ENCODE peak calls at places on chromosomes 16 and 17, in seven cellular contexts. A is ascending aorta; W is HuH-7; I is NCI-H1417; C is H54; Z is GM12891; R is activated naive CD8-positive, alpha-beta T cell treated with anti-CD3 and anti-CD28 coated beads, Interleukin-2, amount 50 U/mL, for 24 hours. F is an unnamed sample.

GRCh38 chr16:29738514-29738913 is 7.3 kb downstream of the C16orf54 start:
- DNase-seq in Z (peak), C (no peak), A (no peak), I (no peak), W (no peak), R (peak), F (peak)

GRCh38 chr17:15291674-15292361 is 26.7 kb upstream of the PMP22 start:
- DNase-seq in W (no peak), R (no peak), A (no peak), C (no peak), I (no peak), Z (no peak), F (no peak)

GRCh38 chr17:72404872-72405271 is 284.1 kb downstream of the SOX9 start:
- DNase-seq in R (no peak), C (no peak), I (no peak), A (no peak), Z (no peak), W (no peak), F (no peak)

GRCh38 chr17:32928527-32929287 is 754 bp downstream of the TMEM98 start:
- DNase-seq in Z (no peak), I (peak), R (no peak), A (no peak), W (no peak), C (no peak), F (no peak)

GRCh38 chr17:40803617-40804082 is 3.9 kb upstream of the KRT28 start:
- DNase-seq in A (peak), C (peak), I (peak), R (peak), Z (peak), W (peak), F (peak)

GRCh38 chr17:18064053-18064452 is 23.7 kb upstream of the DRG2 start:
- DNase-seq in C (no peak), W (no peak), I (no peak), R (no peak), Z (no peak), A (no peak), F (no peak)

GRCh38 chr17:51224615-51225262 is 35.1 kb downstream of the MBTD1 start:
- DNase-seq in C (no peak), R (no peak), Z (no peak), A (no peak), I (no peak), W (no peak), F (no peak)

GRCh38 chr16:84054271-84054670 is 11.7 kb upstream of the SLC38A8 start:
- DNase-seq in A (peak), W (no peak), Z (no peak), R (no peak), C (no peak), I (no peak), F (no peak)

GRCh38 chr17:27455914-27456680 is at the start of gene KSR1:
- DNase-seq in R (peak), W (peak), A (peak), C (peak), I (peak), Z (peak), F (peak)

GRCh38 chr17:933168-934083 is 46.1 kb downstream of the NXN start:
- DNase-seq in R (no peak), C (peak), W (no peak), Z (no peak), A (no peak), I (no peak), F (no peak)

GRCh38 chr17:82202981-82203380 is 9.7 kb downstream of the CCDC57 start:
- DNase-seq in R (peak), I (no peak), C (no peak), A (no peak), Z (no peak), W (no peak), F (no peak)

GRCh38 chr17:51258756-51259573 is 884 bp downstream of the MBTD1 start:
- DNase-seq in I (peak), Z (no peak), C (peak), A (no peak), W (peak), R (peak), F (no peak)

GRCh38 chr17:50904522-50905459 is 38.6 kb upstream of the TOB1 start:
- DNase-seq in A (peak), R (peak), I (peak), C (no peak), Z (no peak), W (peak), F (no peak)

GRCh38 chr16:58346831-58347371 is 45.4 kb upstream of the GINS3 start:
- DNase-seq in A (no peak), Z (no peak), C (no peak), R (no peak), I (no peak), W (no peak), F (no peak)

GRCh38 chr16:85094812-85095211 is 17.5 kb downstream of the CIBAR2 start:
- DNase-seq in I (no peak), W (no peak), Z (no peak), R (no peak), C (no peak), A (no peak), F (no peak)

GRCh38 chr16:85579199-85579598 is 33.9 kb upstream of the GSE1 start:
- DNase-seq in W (no peak), C (no peak), Z (no peak), R (no peak), A (no peak), I (no peak), F (no peak)

GRCh38 chr16:29663020-29663828 is at the start of gene SPN:
- DNase-seq in Z (no peak), R (peak), C (no peak), A (no peak), I (no peak), W (no peak), F (peak)

GRCh38 chr17:28729950-28730330 is 1.4 kb downstream of the NEK8 start:
- DNase-seq in R (no peak), C (no peak), W (no peak), Z (no peak), A (no peak), I (no peak), F (no peak)

GRCh38 chr16:57140866-57141668 is 44.8 kb downstream of the PSME3IP1 start:
- DNase-seq in I (no peak), C (no peak), Z (no peak), A (no peak), W (no peak), R (no peak), F (no peak)

F was measured in T-helper 2 cell treated with Interferon-gamma antibody and Interleukin-4, amounts not matched to agents 5 μg/mL and 100 μg/mL, for 36 hours.